ENCODE peak calls at places on chromosome 16, in four cellular contexts. G is H9, O is fibroblast of lung, F is IMR-90. R is an unnamed sample.

GRCh38 chr16:27725271-27726010 is 175.5 kb downstream of the KATNIP start:
- DNase-seq in G (no peak), O (no peak), F (no peak), R (no peak)

GRCh38 chr16:53528797-53529196 is 25.8 kb upstream of the AKTIP start:
- DNase-seq in G (no peak), O (no peak), F (no peak), R (no peak)

GRCh38 chr16:22967696-22968095 is 153.7 kb downstream of the HS3ST2 start:
- DNase-seq in G (no peak), O (no peak), F (no peak), R (no peak)

GRCh38 chr16:200388-200787 is 20.1 kb downstream of the HBQ1 start:
- DNase-seq in G (no peak), O (no peak), F (peak; percentile 78), R (no peak)

GRCh38 chr16:73912311-73912710 is 384.3 kb upstream of the PSMD7 start:
- DNase-seq in G (no peak), O (no peak), F (no peak), R (no peak)

GRCh38 chr16:30407794-30408534 is 558 bp downstream of the ZNF771 start:
- DNase-seq in G (no peak), O (no peak), F (no peak), R (no peak)

GRCh38 chr16:54647216-54647615 is 283.4 kb upstream of the IRX5 start:
- DNase-seq in G (no peak), O (no peak), F (no peak), R (no peak)

GRCh38 chr16:12078405-12079245 is 102.1 kb downstream of the SNX29 start:
- DNase-seq in G (no peak), O (no peak), F (no peak), R (no peak)

GRCh38 chr16:66342294-66342900 is 24.1 kb upstream of the CDH5 start:
- DNase-seq in G (peak; percentile 66), O (no peak), F (no peak), R (no peak)

DNA sequence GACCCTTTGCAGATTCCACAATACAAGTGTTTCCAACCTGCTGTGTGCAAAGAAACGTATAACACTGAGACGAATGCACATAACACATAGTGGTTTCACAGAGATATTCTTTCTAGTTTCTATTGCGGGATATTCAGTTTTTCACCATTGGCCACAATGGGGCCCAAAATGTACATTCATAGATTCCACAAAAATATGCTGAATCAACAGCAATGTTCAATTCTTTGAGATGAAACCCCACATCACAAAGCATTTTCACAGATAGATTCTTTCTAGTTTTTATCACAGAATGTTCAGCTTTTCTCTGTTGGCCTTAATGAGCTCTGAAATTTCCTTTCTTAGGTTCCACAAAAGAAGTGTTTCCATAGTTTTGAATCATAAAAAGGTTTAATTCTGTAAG is 2472.3 kb downstream of the TP53TG3F start:
- DNase-seq in G (no peak), O (no peak), F (no peak), R (no peak)
- H3K9me3 ChIP-seq in G (peaks cover 73% of the 10 kb centered on the region), O (no peaks in the 10 kb centered on the region), F (no peaks in the 10 kb centered on the region), R (peaks cover 3% of the 10 kb centered on the region)

DNA sequence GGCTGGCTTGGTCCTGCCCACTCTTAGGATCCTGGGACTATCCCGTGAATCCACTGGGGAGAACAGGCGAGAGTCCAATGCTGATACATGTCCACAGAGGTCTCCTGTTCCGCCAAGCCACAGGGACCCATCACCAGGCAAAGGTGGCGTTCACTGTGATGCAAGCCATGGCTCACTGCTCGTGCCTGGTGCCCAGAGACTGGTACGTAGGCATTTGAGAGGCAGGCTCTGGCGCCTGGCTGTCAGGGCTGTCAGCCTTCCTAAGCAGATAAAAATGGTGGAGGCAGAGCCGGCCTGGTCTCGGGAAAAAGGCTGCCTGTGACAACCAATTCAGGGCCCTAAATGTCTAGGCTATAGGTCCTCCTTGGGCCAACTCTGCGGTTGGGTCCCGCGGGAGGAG is 2329.0 kb downstream of the TP53TG3F start:
- DNase-seq in G (no peak), O (no peak), F (no peak), R (no peak)
- H3K9me3 ChIP-seq in G (peaks cover 85% of the 10 kb centered on the region), O (no peaks in the 10 kb centered on the region), F (peaks cover 52% of the 10 kb centered on the region), R (no peaks in the 10 kb centered on the region)

GRCh38 chr16:57666353-57667068 is 1.6 kb upstream of the ADGRG3 start:
- DNase-seq in G (no peak), O (no peak), F (no peak), R (no peak)
- H3K9me3 ChIP-seq in G (no peaks in the 10 kb centered on the region), O (no peaks in the 10 kb centered on the region), F (no peaks in the 10 kb centered on the region), R (no peaks in the 10 kb centered on the region)

DNA sequence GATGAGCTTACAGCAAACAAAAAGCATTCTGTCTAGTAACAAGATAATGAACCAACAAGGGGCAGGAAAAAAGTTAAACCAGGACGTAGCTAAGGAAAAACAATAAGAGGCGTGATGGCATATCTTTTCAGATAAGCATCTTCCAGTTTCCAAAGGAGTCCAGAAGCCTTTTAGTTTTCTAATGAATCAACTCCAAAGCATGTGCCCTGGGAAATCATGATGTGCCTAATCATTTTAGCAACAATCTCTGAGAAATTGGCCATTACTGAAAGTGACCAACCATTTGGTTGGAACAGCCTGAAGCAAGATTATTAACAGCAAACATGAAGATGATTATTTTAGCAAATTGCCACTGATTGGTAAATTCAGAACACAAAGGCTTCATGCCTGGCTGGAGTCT is 440.9 kb upstream of the MAF start:
- DNase-seq in G (no peak), O (no peak), F (no peak), R (no peak)
- H3K9me3 ChIP-seq in G (no peaks in the 10 kb centered on the region), O (no peaks in the 10 kb centered on the region), F (no peaks in the 10 kb centered on the region), R (no peaks in the 10 kb centered on the region)

GRCh38 chr16:3215601-3216262 is 19.2 kb downstream of the ZNF200 start:
- DNase-seq in G (no peak), O (no peak), F (no peak), R (no peak)

GRCh38 chr16:3214904-3215600 is 19.9 kb downstream of the ZNF200 start:
- DNase-seq in G (no peak), O (no peak), F (no peak), R (no peak)

GRCh38 chr16:3216263-3216640 is 18.7 kb downstream of the ZNF200 start:
- DNase-seq in G (no peak), O (no peak), F (no peak), R (no peak)

GRCh38 chr16:3223913-3224515 is 10.9 kb downstream of the ZNF200 start:
- DNase-seq in G (no peak), O (peak; percentile 27), F (no peak), R (no peak)

DNA sequence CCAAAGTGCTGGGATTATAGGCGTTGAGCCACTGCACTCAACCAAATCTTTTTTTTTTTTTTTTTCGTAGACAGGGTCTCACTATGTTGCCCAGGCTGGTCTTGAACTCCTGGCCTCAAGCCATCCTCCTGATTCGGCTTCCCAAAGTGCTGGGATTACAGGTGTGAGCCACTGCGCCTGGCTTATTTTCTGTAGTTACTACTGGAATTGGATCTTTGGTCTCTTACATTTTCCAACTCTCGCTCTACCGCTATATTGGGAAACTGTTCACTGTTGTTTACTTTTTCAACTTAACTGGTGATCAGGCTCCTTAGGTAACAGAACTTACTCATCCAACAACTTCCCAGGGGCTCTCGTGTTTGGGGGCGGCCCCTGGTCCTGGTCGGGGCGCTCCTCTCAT is 14.1 kb downstream of the ZNF200 start:
- DNase-seq in G (no peak), O (no peak), F (no peak), R (no peak)
- H3K9me3 ChIP-seq in G (peaks cover 34% of the 10 kb centered on the region), O (no peaks in the 10 kb centered on the region), F (peaks cover 46% of the 10 kb centered on the region), R (peaks cover 27% of the 10 kb centered on the region)

GRCh38 chr16:75169899-75170405 is 21.6 kb downstream of the ZFP1 start:
- DNase-seq in G (no peak), O (no peak), F (no peak), R (no peak)
- H3K9me3 ChIP-seq in G (peaks cover 62% of the 10 kb centered on the region), O (peaks cover 3% of the 10 kb centered on the region), F (peaks cover 76% of the 10 kb centered on the region), R (peaks cover 22% of the 10 kb centered on the region)

DNA sequence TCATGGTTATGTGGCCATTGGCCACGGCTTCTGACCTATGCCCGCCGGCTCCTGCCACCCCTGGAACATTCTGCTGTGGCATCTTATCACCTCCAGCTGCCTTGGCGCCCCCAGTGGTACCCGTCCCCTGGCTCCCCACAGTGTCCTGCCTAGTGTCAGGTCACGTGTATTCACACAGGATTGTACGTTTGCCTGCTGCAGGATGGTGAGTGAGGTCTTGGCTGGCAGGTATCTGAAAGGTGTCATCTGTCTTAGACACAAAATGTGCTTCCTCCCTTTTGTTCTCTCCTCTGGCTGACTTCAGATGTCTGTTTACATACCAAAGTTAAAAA is 24.9 kb downstream of the DBNDD1 start:
- DNase-seq in G (no peak), O (no peak), F (no peak), R (no peak)
- H3K9me3 ChIP-seq in G (no peaks in the 10 kb centered on the region), O (peaks cover 13% of the 10 kb centered on the region), F (peaks cover 21% of the 10 kb centered on the region), R (peaks cover 3% of the 10 kb centered on the region)